ENCODE peak calls at places on chromosomes 16 and 17, in six cellular contexts. N is posterior cingulate gyrus, Y is EH, L is GM19239, Z is EL, F is fibroblast of lung. S is an unnamed sample.

GRCh38 chr17:58284613-58285421 is 4.1 kb upstream of the MPO start:
- DNase-seq in N (no peak), Y (no peak), L (no peak), Z (no peak), F (no peak), S (no peak)

GRCh38 chr17:81518785-81519283 is 6.2 kb upstream of the ACTG1 start:
- DNase-seq in N (no peak), Y (peak; percentile 53), L (no peak), Z (peak; percentile 42), F (no peak), S (peak; percentile 49)

GRCh38 chr17:50218771-50219315 is 17.4 kb upstream of the COL1A1 start:
- DNase-seq in N (no peak), Y (peak; percentile 98), L (no peak), Z (peak; percentile 97), F (peak; percentile 97), S (peak; percentile 96)

GRCh38 chr17:37614391-37614790 is 5.2 kb upstream of the SYNRG start:
- DNase-seq in N (no peak), Y (peak; percentile 77), L (no peak), Z (peak; percentile 78), F (peak; percentile 72), S (peak; percentile 83)

GRCh38 chr16:67529639-67530012 is 997 bp downstream of the RIPOR1 start:
- DNase-seq in N (no peak), Y (no peak), L (no peak), Z (peak; percentile 30), F (peak; percentile 32), S (no peak)

GRCh38 chr16:354971-355441 is 2.5 kb upstream of the AXIN1 start:
- DNase-seq in N (no peak), Y (no peak), L (no peak), Z (no peak), F (no peak), S (no peak)

GRCh38 chr17:32504166-32504990 is 17.6 kb downstream of the CDK5R1 start:
- DNase-seq in N (no peak), Y (peak; percentile 92), L (no peak), Z (peak; percentile 83), F (no peak), S (peak; percentile 61)

GRCh38 chr16:89155184-89155679 is 16.3 kb upstream of the CDH15 start:
- DNase-seq in N (no peak), Y (peak; percentile 89), L (no peak), Z (peak; percentile 83), F (peak; percentile 87), S (peak; percentile 49)

GRCh38 chr16:70324998-70325765 is 21.5 kb upstream of the DDX19A start:
- DNase-seq in N (no peak), Y (no peak), L (no peak), Z (no peak), F (no peak), S (no peak)

GRCh38 chr17:2707721-2708584 is 3.6 kb downstream of the CLUH start:
- DNase-seq in N (peak; percentile 32), Y (peak; percentile 26), L (no peak), Z (peak; percentile 34), F (peak; percentile 31), S (no peak)

GRCh38 chr16:85652431-85653221 is 36.1 kb downstream of the GINS2 start:
- DNase-seq in N (peak; percentile 49), Y (peak; percentile 72), L (no peak), Z (peak; percentile 42), F (peak; percentile 42), S (peak; percentile 19)

GRCh38 chr16:88045820-88046303 is 94.6 kb downstream of the BANP start:
- DNase-seq in N (no peak), Y (no peak), L (peak; percentile 75), Z (no peak), F (no peak), S (no peak)

GRCh38 chr17:77449908-77450741 is 309.4 kb downstream of the SEC14L1 start:
- DNase-seq in N (peak; percentile 77), Y (peak; percentile 90), L (no peak), Z (peak; percentile 86), F (peak; percentile 82), S (peak; percentile 84)

GRCh38 chr16:86901483-86901882 is 323.1 kb downstream of the FOXL1 start:
- DNase-seq in N (no peak), Y (peak; percentile 26), L (no peak), Z (peak; percentile 34), F (peak; percentile 28), S (peak; percentile 92)

GRCh38 chr16:80836846-80837245 is 32.4 kb upstream of the CDYL2 start:
- DNase-seq in N (no peak), Y (peak; percentile 23), L (no peak), Z (no peak), F (no peak), S (peak; percentile 68)

S was measured in M059J.